ENCODE peak calls at places on chromosome 19, in six cellular contexts. E, K, U, O, C and L are unnamed samples.

GRCh38 chr19:38849746-38850230 is at the start of gene HNRNPL:
- DNase-seq in O (peak), U (no peak), E (no peak), C (peak), K (no peak), L (peak)

GRCh38 chr19:48674921-48675824 is 2.4 kb upstream of the NTN5 start:
- DNase-seq in E (peak), C (peak), U (peak), O (peak), K (peak), L (peak)

GRCh38 chr19:14000691-14001365 is 5.3 kb downstream of the RFX1 start:
- DNase-seq in K (no peak), U (no peak), O (peak), E (no peak), C (no peak), L (peak)

GRCh38 chr19:10173527-10173926 is 21.2 kb downstream of the DNMT1 start:
- DNase-seq in O (no peak), C (no peak), E (no peak), U (no peak), K (peak), L (no peak)

GRCh38 chr19:38213911-38214625 is 10.0 kb downstream of the DPF1 start:
- DNase-seq in E (peak), C (peak), O (no peak), K (no peak), U (peak), L (peak)

GRCh38 chr19:31353826-31354225 is 4.6 kb upstream of the TSHZ3 start:
- DNase-seq in C (no peak), E (no peak), U (no peak), O (no peak), K (no peak), L (no peak)

GRCh38 chr19:40584007-40584406 is 7.3 kb downstream of the SHKBP1 start:
- DNase-seq in O (no peak), E (no peak), C (no peak), U (no peak), K (no peak), L (no peak)

GRCh38 chr19:48600679-48601382 is 5.7 kb upstream of the SPACA4 start:
- DNase-seq in U (no peak), C (no peak), K (no peak), E (no peak), O (no peak), L (no peak)

GRCh38 chr19:6125571-6125989 is 9.9 kb upstream of the ACSBG2 start:
- DNase-seq in C (peak), K (no peak), O (no peak), U (peak), E (peak), L (peak)

GRCh38 chr19:13783565-13784500 is 9.6 kb downstream of the C19orf53 start:
- DNase-seq in C (no peak), O (no peak), U (peak), E (no peak), K (no peak), L (no peak)

GRCh38 chr19:19606021-19606420 is 12.5 kb downstream of the PBX4 start:
- DNase-seq in U (peak), C (no peak), K (no peak), E (no peak), O (peak), L (no peak)

GRCh38 chr19:42301646-42302204 is at the start of gene PRR19:
- DNase-seq in O (no peak), C (no peak), K (no peak), E (no peak), U (peak), L (no peak)